ENCODE peak calls at places on chromosomes 5 and 9, in five cellular contexts. N is mucosa of gallbladder, B is Right ventricle myocardium superior, C is AG09309, O is IMR-90. V is an unnamed sample.

GRCh38 chr5:88825782-88826110 is 57.2 kb downstream of the MEF2C start:
- DNase-seq in N (peak), B (no peak), C (no peak), O (peak), V (no peak)

GRCh38 chr5:73415617-73416016 is 33.0 kb downstream of the FOXD1 start:
- DNase-seq in N (no peak), B (no peak), C (no peak), O (no peak), V (no peak)

GRCh38 chr5:93582677-93583524 is at the start of gene NR2F1:
- DNase-seq in N (peak), B (no peak), C (peak), O (peak), V (peak)

GRCh38 chr5:30458681-30459080 is 734.8 kb upstream of the CDH6 start:
- DNase-seq in N (no peak), B (no peak), C (no peak), O (no peak), V (no peak)

GRCh38 chr5:154176191-154176590 is 14.3 kb upstream of the GALNT10 start:
- DNase-seq in N (no peak), B (no peak), C (no peak), O (peak), V (peak)

GRCh38 chr5:157463621-157464407 is 3.8 kb downstream of the NIPAL4 start:
- DNase-seq in N (no peak), B (no peak), C (no peak), O (peak), V (peak)

GRCh38 chr5:149141224-149141956 is at the start of gene ABLIM3:
- DNase-seq in N (peak), B (peak), C (no peak), O (peak), V (peak)

GRCh38 chr5:55868846-55869245 is 17.7 kb downstream of the IL31RA start:
- DNase-seq in N (no peak), B (no peak), C (peak), O (peak), V (peak)

GRCh38 chr9:128587453-128587852 is 35.1 kb downstream of the SPTAN1 start:
- DNase-seq in N (no peak), B (no peak), C (no peak), O (no peak), V (no peak)

GRCh38 chr9:107848598-107848997 is 359.0 kb upstream of the KLF4 start:
- DNase-seq in N (no peak), B (no peak), C (peak), O (no peak), V (peak)

GRCh38 chr5:139488269-139488668 is 5.7 kb upstream of the STING1 start:
- DNase-seq in N (peak), B (peak), C (no peak), O (no peak), V (no peak)

GRCh38 chr9:124869986-124870560 is 8.1 kb downstream of the ARPC5L start:
- DNase-seq in N (no peak), B (peak), C (no peak), O (peak), V (peak)

GRCh38 chr5:169548315-169548714 is 35.3 kb upstream of the SPDL1 start:
- DNase-seq in N (no peak), B (no peak), C (peak), O (peak), V (peak)

GRCh38 chr5:143985832-143986485 is 174.0 kb downstream of the HMHB1 start:
- DNase-seq in N (no peak), B (no peak), C (peak), O (peak), V (peak)

GRCh38 chr9:25322138-25322537 is 356.1 kb downstream of the TUSC1 start:
- DNase-seq in N (no peak), B (no peak), C (no peak), O (no peak), V (no peak)

GRCh38 chr5:151038801-151039238 is 18.4 kb downstream of the GPX3 start:
- DNase-seq in N (no peak), B (no peak), C (no peak), O (peak), V (no peak)

GRCh38 chr9:123305879-123306278 is 37.5 kb upstream of the STRBP start:
- DNase-seq in N (no peak), B (no peak), C (no peak), O (no peak), V (no peak)

GRCh38 chr5:32455311-32455710 is 10.8 kb upstream of the ZFR start:
- DNase-seq in N (no peak), B (no peak), C (no peak), O (no peak), V (no peak)

GRCh38 chr9:132647806-132648205 is 22.0 kb downstream of the DDX31 start:
- DNase-seq in N (no peak), B (no peak), C (no peak), O (peak), V (no peak)

GRCh38 chr5:145076040-145076439 is 759.1 kb downstream of the PRELID2 start:
- DNase-seq in N (no peak), B (no peak), C (no peak), O (no peak), V (no peak)